ENCODE peak calls at places on chromosome 18, in six cellular contexts. L is right lobe of liver; M is lower lobe of right lung; Q is breast epithelium; U is astrocyte; B is CD4-positive, CD25-positive, alpha-beta regulatory T cell. H is an unnamed sample. For H3K4me1, the result is how much of the 10 kb centered on the place peaks cover.

GRCh38 chr18:69874058-69874457 is 73.6 kb downstream of the CD226 start:
- DNase-seq in Q (no peak), U (peak), M (no peak), B (no peak), L (no peak), H (no peak)

GRCh38 chr18:44848931-44849330 is 168.2 kb downstream of the SETBP1 start:
- DNase-seq in U (no peak), M (no peak), L (no peak), B (no peak), Q (no peak), H (no peak)

GRCh38 chr18:7618821-7619410 is 51.8 kb downstream of the PTPRM start:
- DNase-seq in Q (no peak), B (no peak), U (peak), M (no peak), L (no peak), H (no peak)

GRCh38 chr18:25192065-25192464 is 159.9 kb downstream of the ZNF521 start:
- DNase-seq in B (no peak), Q (no peak), M (no peak), L (no peak), U (no peak), H (no peak)

GRCh38 chr18:10296491-10296890 is 157.9 kb upstream of the APCDD1 start:
- DNase-seq in U (peak), L (no peak), M (no peak), B (no peak), Q (no peak), H (no peak)

GRCh38 chr18:67300498-67300897 is 216.0 kb downstream of the DSEL start:
- DNase-seq in Q (no peak), B (peak), U (no peak), M (no peak), L (no peak), H (peak)

GRCh38 chr18:34729264-34729663 is 19.2 kb downstream of the DTNA start:
- DNase-seq in B (peak), M (no peak), L (no peak), U (no peak), Q (no peak), H (no peak)

GRCh38 chr18:51350081-51350480 is 152.6 kb upstream of the MEX3C start:
- DNase-seq in B (no peak), U (no peak), Q (no peak), L (no peak), M (no peak), H (no peak)

GRCh38 chr18:58993260-58993659 is 128.6 kb downstream of the ZNF532 start:
- DNase-seq in M (no peak), Q (no peak), U (peak), L (no peak), B (no peak), H (no peak)

GRCh38 chr18:57813245-57813644 is 10.1 kb upstream of the ATP8B1 start:
- DNase-seq in B (no peak), Q (no peak), M (no peak), L (no peak), U (peak), H (no peak)

DNA sequence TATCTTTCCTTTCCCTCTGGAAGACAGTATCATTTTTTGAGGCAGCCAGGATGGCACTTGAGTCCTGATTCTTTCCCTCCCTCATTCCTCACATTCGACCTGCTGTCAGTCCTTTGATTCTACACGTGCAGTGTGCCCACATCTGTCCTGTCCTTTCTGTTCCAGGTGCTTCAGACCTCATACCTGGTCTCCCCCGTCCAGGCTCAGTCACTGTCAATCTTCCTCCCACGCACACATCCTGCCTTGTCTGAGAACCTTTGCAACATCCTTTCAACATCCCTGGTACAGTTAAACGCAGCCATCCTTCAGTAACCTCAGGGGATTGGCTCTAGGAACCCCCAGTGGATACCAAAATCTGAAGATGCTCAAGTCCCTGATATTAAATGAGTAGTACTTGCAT is 10.1 kb downstream of the BCL2 start:
- DNase-seq in L (no peak), M (no peak), Q (no peak), U (no peak), B (peak), H (peak)
- H3K4me1 ChIP-seq in L (under half), M (under half), Q (under half), U (under half), B (half or more), H (under half)

DNA sequence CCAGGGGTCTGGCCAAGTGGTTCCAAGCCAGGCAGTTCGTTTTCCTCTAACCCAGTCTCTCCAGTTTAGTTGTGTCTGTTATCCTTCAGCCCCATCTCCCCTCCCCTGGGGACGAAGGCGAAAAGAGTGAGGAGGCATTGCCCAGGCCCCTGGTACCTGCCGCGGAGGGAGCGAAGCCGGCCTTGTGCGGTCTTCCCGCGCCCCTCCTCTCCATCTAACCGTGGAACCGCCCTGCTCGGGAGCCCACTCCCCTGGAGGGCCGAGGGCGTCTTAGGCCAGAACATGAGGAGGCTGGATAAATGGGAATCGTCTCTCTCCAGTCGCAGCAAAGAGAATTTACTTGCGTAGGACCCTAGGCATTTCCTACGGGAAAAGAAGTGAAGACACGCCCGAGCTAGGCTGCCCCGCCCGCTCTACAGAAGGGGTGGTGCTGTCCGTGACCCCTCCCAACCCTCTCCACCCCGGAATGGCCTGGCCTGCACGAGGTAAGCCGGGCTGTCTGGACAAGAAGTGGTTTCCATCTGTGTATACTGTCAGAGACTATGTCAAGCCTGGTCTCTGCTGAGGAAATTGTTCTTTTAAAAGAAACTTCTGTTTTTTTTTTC is 156.2 kb downstream of the MIB1 start:
- DNase-seq in Q (no peak), M (no peak), B (no peak), L (no peak), U (no peak), H (no peak)
- H3K4me3 ChIP-seq in Q (no peak), M (no peak), B (no peak), L (no peak), U (no peak), H (no peak)

GRCh38 chr18:79515331-79515730 is 119.6 kb downstream of the NFATC1 start:
- DNase-seq in B (no peak), U (no peak), Q (peak), M (no peak), L (peak), H (no peak)
- H3K27ac ChIP-seq in B (no peak), U (no peak), Q (no peak), M (no peak), L (no peak), H (no peak)

DNA sequence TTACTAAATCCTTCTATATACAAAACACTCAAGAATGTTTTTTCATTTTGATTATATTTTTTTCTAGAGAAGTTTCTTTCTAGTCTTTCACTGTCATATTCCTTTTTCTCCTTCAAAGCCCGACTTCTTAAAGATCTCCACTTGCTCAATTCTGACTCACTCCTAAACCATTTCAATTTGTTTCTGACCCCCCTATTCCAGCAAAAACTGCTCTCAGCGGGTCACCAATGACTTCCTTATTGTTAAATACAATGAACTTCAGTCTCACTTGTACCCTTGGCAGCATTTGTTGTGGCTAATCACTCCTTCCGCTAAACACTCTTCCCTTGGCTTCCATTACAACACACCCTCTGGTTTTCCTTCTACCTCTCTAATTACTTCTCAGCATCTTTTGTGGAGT is 111.1 kb upstream of the RBBP8 start:
- DNase-seq in B (no peak), L (no peak), Q (peak), U (peak), M (no peak), H (no peak)
- H3K4me1 ChIP-seq in B (under half), L (under half), Q (under half), U (under half), M (under half), H (under half)

GRCh38 chr18:24055878-24056277 is 41.3 kb downstream of the TTC39C start:
- DNase-seq in Q (no peak), B (no peak), U (no peak), M (no peak), L (no peak), H (no peak)

GRCh38 chr18:24052053-24052452 is 37.5 kb downstream of the TTC39C start:
- DNase-seq in Q (no peak), B (no peak), U (no peak), M (no peak), L (no peak), H (no peak)

GRCh38 chr18:24053211-24053610 is 38.7 kb downstream of the TTC39C start:
- DNase-seq in B (peak), Q (no peak), L (no peak), U (no peak), M (no peak), H (peak)

GRCh38 chr18:24055009-24055804 is 40.7 kb downstream of the TTC39C start:
- DNase-seq in Q (no peak), U (no peak), B (peak), L (no peak), M (no peak), H (no peak)

GRCh38 chr18:24054130-24054529 is 39.6 kb downstream of the TTC39C start:
- DNase-seq in L (no peak), B (peak), Q (no peak), M (no peak), U (peak), H (no peak)
- H3K4me3 ChIP-seq in L (no peak), B (peak), Q (no peak), M (no peak), U (no peak), H (no peak)

GRCh38 chr18:26943906-26944305 is 78.4 kb upstream of the AQP4 start:
- DNase-seq in B (no peak), U (no peak), Q (no peak), M (no peak), L (no peak), H (no peak)

GRCh38 chr18:26941608-26942007 is 76.1 kb upstream of the AQP4 start:
- DNase-seq in U (no peak), Q (peak), M (no peak), L (no peak), B (no peak), H (no peak)

GRCh38 chr18:26940744-26941398 is 75.4 kb upstream of the AQP4 start:
- DNase-seq in L (no peak), U (no peak), M (peak), B (no peak), Q (no peak), H (no peak)
- H3K27ac ChIP-seq in L (no peak), U (no peak), M (no peak), B (no peak), Q (no peak), H (no peak)

H was measured in naive thymus-derived CD4-positive, alpha-beta T cell.